ENCODE peak calls at places on chromosomes 2 and 18, in eight cellular contexts. One of them, this sample, is unnamed.

GRCh38 chr2:74845217-74845751 is 11.4 kb downstream of the HK2 start:
- DNase-seq in MM.1S: no peak
- DNase-seq in kidney epithelial cell: peak
- DNase-seq in choroid plexus epithelial cell: peak
- DNase-seq in gastrocnemius medialis: peak
- DNase-seq in endothelial cell: peak
- DNase-seq in astrocyte: peak
- DNase-seq in activated B cell treated with CpG ODN at 0.5 μM for 24 hours: no peak
- DNase-seq in this sample: no peak

GRCh38 chr2:220337611-220338440 is 710.4 kb downstream of the SLC4A3 start:
- DNase-seq in kidney epithelial cell: no peak
- DNase-seq in choroid plexus epithelial cell: no peak
- DNase-seq in astrocyte: no peak
- DNase-seq in endothelial cell: no peak
- DNase-seq in activated B cell treated with CpG ODN at 0.5 μM for 24 hours: no peak
- DNase-seq in gastrocnemius medialis: no peak
- DNase-seq in MM.1S: no peak
- DNase-seq in this sample: no peak

GRCh38 chr2:74009577-74009976 is 24.9 kb downstream of the TET3 start:
- DNase-seq in astrocyte: no peak
- DNase-seq in endothelial cell: no peak
- DNase-seq in gastrocnemius medialis: no peak
- DNase-seq in kidney epithelial cell: no peak
- DNase-seq in MM.1S: no peak
- DNase-seq in activated B cell treated with CpG ODN at 0.5 μM for 24 hours: no peak
- DNase-seq in choroid plexus epithelial cell: no peak
- DNase-seq in this sample: no peak

GRCh38 chr2:142857247-142858154 is 20.0 kb upstream of the KYNU start:
- DNase-seq in astrocyte: no peak
- DNase-seq in kidney epithelial cell: no peak
- DNase-seq in endothelial cell: no peak
- DNase-seq in activated B cell treated with CpG ODN at 0.5 μM for 24 hours: no peak
- DNase-seq in choroid plexus epithelial cell: peak
- DNase-seq in gastrocnemius medialis: no peak
- DNase-seq in MM.1S: no peak
- DNase-seq in this sample: no peak

GRCh38 chr2:219959471-219959870 is 332.0 kb downstream of the SLC4A3 start:
- DNase-seq in choroid plexus epithelial cell: no peak
- DNase-seq in kidney epithelial cell: no peak
- DNase-seq in endothelial cell: no peak
- DNase-seq in astrocyte: peak
- DNase-seq in activated B cell treated with CpG ODN at 0.5 μM for 24 hours: no peak
- DNase-seq in MM.1S: no peak
- DNase-seq in gastrocnemius medialis: no peak
- DNase-seq in this sample: no peak

GRCh38 chr2:65922030-65922429 is 489.6 kb upstream of the SPRED2 start:
- DNase-seq in choroid plexus epithelial cell: no peak
- DNase-seq in activated B cell treated with CpG ODN at 0.5 μM for 24 hours: no peak
- DNase-seq in kidney epithelial cell: no peak
- DNase-seq in endothelial cell: no peak
- DNase-seq in MM.1S: peak
- DNase-seq in astrocyte: no peak
- DNase-seq in gastrocnemius medialis: no peak
- DNase-seq in this sample: no peak

GRCh38 chr18:62258606-62259005 is 66.5 kb upstream of the TNFRSF11A start:
- DNase-seq in gastrocnemius medialis: no peak
- DNase-seq in choroid plexus epithelial cell: no peak
- DNase-seq in MM.1S: no peak
- DNase-seq in activated B cell treated with CpG ODN at 0.5 μM for 24 hours: no peak
- DNase-seq in kidney epithelial cell: no peak
- DNase-seq in endothelial cell: no peak
- DNase-seq in astrocyte: no peak
- DNase-seq in this sample: no peak

GRCh38 chr18:5431836-5432575 is 111.8 kb downstream of the EPB41L3 start:
- DNase-seq in activated B cell treated with CpG ODN at 0.5 μM for 24 hours: no peak
- DNase-seq in astrocyte: no peak
- DNase-seq in kidney epithelial cell: peak
- DNase-seq in gastrocnemius medialis: no peak
- DNase-seq in endothelial cell: no peak
- DNase-seq in choroid plexus epithelial cell: no peak
- DNase-seq in MM.1S: no peak
- DNase-seq in this sample: no peak

GRCh38 chr18:72742002-72742401 is 125.8 kb downstream of the NETO1 start:
- DNase-seq in activated B cell treated with CpG ODN at 0.5 μM for 24 hours: no peak
- DNase-seq in kidney epithelial cell: no peak
- DNase-seq in endothelial cell: no peak
- DNase-seq in choroid plexus epithelial cell: no peak
- DNase-seq in MM.1S: no peak
- DNase-seq in gastrocnemius medialis: no peak
- DNase-seq in astrocyte: no peak
- DNase-seq in this sample: no peak

GRCh38 chr2:108267117-108267516 is 21.6 kb upstream of the SULT1C2 start:
- DNase-seq in gastrocnemius medialis: no peak
- DNase-seq in astrocyte: peak
- DNase-seq in kidney epithelial cell: peak
- DNase-seq in activated B cell treated with CpG ODN at 0.5 μM for 24 hours: no peak
- DNase-seq in endothelial cell: no peak
- DNase-seq in MM.1S: no peak
- DNase-seq in choroid plexus epithelial cell: peak
- DNase-seq in this sample: no peak

GRCh38 chr18:8937695-8938094 is 164.8 kb upstream of the NDUFV2 start:
- DNase-seq in choroid plexus epithelial cell: no peak
- DNase-seq in MM.1S: no peak
- DNase-seq in endothelial cell: no peak
- DNase-seq in activated B cell treated with CpG ODN at 0.5 μM for 24 hours: no peak
- DNase-seq in gastrocnemius medialis: no peak
- DNase-seq in kidney epithelial cell: no peak
- DNase-seq in astrocyte: no peak
- DNase-seq in this sample: no peak

GRCh38 chr2:72980535-72981217 is 63.4 kb downstream of the EMX1 start:
- DNase-seq in gastrocnemius medialis: no peak
- DNase-seq in kidney epithelial cell: peak
- DNase-seq in MM.1S: no peak
- DNase-seq in endothelial cell: no peak
- DNase-seq in activated B cell treated with CpG ODN at 0.5 μM for 24 hours: no peak
- DNase-seq in astrocyte: peak
- DNase-seq in choroid plexus epithelial cell: no peak
- DNase-seq in this sample: no peak

GRCh38 chr2:203763425-203764272 is 57.2 kb downstream of the CD28 start:
- DNase-seq in choroid plexus epithelial cell: no peak
- DNase-seq in astrocyte: no peak
- DNase-seq in gastrocnemius medialis: no peak
- DNase-seq in kidney epithelial cell: no peak
- DNase-seq in MM.1S: no peak
- DNase-seq in activated B cell treated with CpG ODN at 0.5 μM for 24 hours: no peak
- DNase-seq in endothelial cell: no peak
- DNase-seq in this sample: no peak

GRCh38 chr2:47569658-47570398 is 166.9 kb downstream of the MSH2 start:
- DNase-seq in choroid plexus epithelial cell: peak
- DNase-seq in astrocyte: peak
- DNase-seq in kidney epithelial cell: no peak
- DNase-seq in gastrocnemius medialis: no peak
- DNase-seq in endothelial cell: peak
- DNase-seq in MM.1S: peak
- DNase-seq in activated B cell treated with CpG ODN at 0.5 μM for 24 hours: no peak
- DNase-seq in this sample: no peak

GRCh38 chr2:9654429-9655100 is 23.8 kb upstream of the YWHAQ start:
- DNase-seq in endothelial cell: no peak
- DNase-seq in kidney epithelial cell: no peak
- DNase-seq in activated B cell treated with CpG ODN at 0.5 μM for 24 hours: no peak
- DNase-seq in astrocyte: no peak
- DNase-seq in gastrocnemius medialis: no peak
- DNase-seq in MM.1S: no peak
- DNase-seq in choroid plexus epithelial cell: no peak
- DNase-seq in this sample: no peak

GRCh38 chr2:216339456-216340279 is 32.6 kb downstream of the MARCHF4 start:
- DNase-seq in endothelial cell: peak
- DNase-seq in choroid plexus epithelial cell: peak
- DNase-seq in MM.1S: no peak
- DNase-seq in kidney epithelial cell: no peak
- DNase-seq in gastrocnemius medialis: no peak
- DNase-seq in astrocyte: peak
- DNase-seq in activated B cell treated with CpG ODN at 0.5 μM for 24 hours: no peak
- DNase-seq in this sample: no peak

DNA sequence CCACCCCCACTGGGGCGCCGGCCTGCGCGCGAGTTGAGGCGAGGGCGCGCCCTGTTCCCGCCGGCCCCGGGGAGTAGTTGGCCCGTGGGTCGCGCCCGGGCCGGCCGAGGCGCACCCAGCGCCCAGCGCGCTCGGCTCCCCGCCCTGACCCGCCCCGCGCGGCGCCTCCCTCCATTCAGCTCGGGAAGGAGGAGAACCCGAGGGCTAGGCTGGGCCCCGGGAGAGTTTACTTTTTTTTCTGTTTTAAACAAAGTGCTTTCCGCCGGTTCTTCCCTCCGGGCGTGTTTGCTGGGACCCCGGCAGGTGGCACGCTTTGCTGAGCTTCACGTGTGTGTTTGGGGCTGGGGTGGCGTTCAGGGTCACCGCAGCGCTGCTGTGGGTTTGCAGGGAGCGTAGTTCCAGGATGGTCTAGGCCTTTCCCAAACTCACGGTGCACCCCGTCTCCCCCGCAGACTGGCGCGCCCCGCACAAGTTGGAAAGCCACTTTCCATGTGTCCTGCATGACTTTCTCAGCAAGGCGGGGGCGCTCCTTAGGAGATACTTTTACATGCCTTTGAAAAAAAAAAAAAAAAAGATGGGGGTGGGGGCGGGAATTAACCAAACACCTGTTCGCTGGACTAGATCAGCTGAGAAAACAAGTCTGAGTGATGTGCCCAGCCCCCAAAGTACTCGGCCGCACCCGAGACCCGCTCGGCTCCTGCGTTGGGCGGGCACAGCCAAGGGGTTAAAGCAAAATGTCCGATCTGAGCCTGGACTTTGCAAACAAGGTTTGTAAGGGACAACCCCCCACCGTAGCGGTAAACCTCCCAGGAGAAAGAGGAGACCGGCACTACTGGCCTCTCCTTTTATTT is 829 bp downstream of the ITGA6 start:
- DNase-seq in astrocyte: no peak
- DNase-seq in kidney epithelial cell: no peak
- DNase-seq in MM.1S: peak
- DNase-seq in activated B cell treated with CpG ODN at 0.5 μM for 24 hours: peak
- DNase-seq in endothelial cell: peak
- DNase-seq in gastrocnemius medialis: no peak
- DNase-seq in choroid plexus epithelial cell: no peak
- DNase-seq in this sample: peak
- TF ChIP-seq CTCF in astrocyte: no peak
- TF ChIP-seq CTCF in kidney epithelial cell: peak
- TF ChIP-seq CTCF in MM.1S: peak
- TF ChIP-seq CTCF in activated B cell treated with CpG ODN at 0.5 μM for 24 hours: no peak
- TF ChIP-seq CTCF in endothelial cell: no peak
- TF ChIP-seq CTCF in gastrocnemius medialis: no peak
- TF ChIP-seq CTCF in choroid plexus epithelial cell: no peak
- TF ChIP-seq CTCF in this sample: no peak

DNA sequence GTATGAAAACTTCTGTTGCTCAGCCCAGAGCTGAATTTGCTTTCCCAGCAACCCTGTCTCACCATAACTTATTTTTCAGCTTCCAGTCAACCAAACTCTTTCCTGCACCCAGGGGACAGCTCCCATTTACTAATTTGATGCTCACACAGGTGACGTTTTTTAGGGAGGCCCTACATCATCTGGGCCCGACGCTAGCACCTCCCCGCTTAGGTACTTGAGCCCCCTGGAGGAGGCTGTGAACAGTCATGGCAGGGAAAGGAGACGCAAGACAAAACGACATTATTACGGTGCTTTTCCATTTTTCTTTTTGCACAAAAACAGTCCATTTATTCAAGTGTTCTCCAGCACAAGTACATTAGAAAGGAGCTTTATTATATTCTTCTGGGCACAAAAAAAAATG is 59.2 kb upstream of the POMC start:
- DNase-seq in astrocyte: no peak
- DNase-seq in activated B cell treated with CpG ODN at 0.5 μM for 24 hours: no peak
- DNase-seq in gastrocnemius medialis: no peak
- DNase-seq in MM.1S: no peak
- DNase-seq in endothelial cell: no peak
- DNase-seq in kidney epithelial cell: no peak
- DNase-seq in choroid plexus epithelial cell: no peak
- DNase-seq in this sample: no peak
- TF ChIP-seq CTCF in astrocyte: no peak
- TF ChIP-seq CTCF in activated B cell treated with CpG ODN at 0.5 μM for 24 hours: no peak
- TF ChIP-seq CTCF in gastrocnemius medialis: no peak
- TF ChIP-seq CTCF in MM.1S: no peak
- TF ChIP-seq CTCF in endothelial cell: no peak
- TF ChIP-seq CTCF in kidney epithelial cell: no peak
- TF ChIP-seq CTCF in choroid plexus epithelial cell: no peak
- TF ChIP-seq CTCF in this sample: no peak

GRCh38 chr18:77203071-77203470 is 46.6 kb upstream of the GALR1 start:
- DNase-seq in gastrocnemius medialis: no peak
- DNase-seq in astrocyte: no peak
- DNase-seq in kidney epithelial cell: no peak
- DNase-seq in endothelial cell: peak
- DNase-seq in activated B cell treated with CpG ODN at 0.5 μM for 24 hours: no peak
- DNase-seq in choroid plexus epithelial cell: peak
- DNase-seq in MM.1S: no peak
- DNase-seq in this sample: no peak
- TF ChIP-seq CTCF in gastrocnemius medialis: no peak
- TF ChIP-seq CTCF in astrocyte: no peak
- TF ChIP-seq CTCF in kidney epithelial cell: no peak
- TF ChIP-seq CTCF in endothelial cell: no peak
- TF ChIP-seq CTCF in activated B cell treated with CpG ODN at 0.5 μM for 24 hours: no peak
- TF ChIP-seq CTCF in choroid plexus epithelial cell: no peak
- TF ChIP-seq CTCF in MM.1S: no peak
- TF ChIP-seq CTCF in this sample: no peak

GRCh38 chr18:67818432-67818831 is 301.9 kb upstream of the DSEL start:
- DNase-seq in endothelial cell: no peak
- DNase-seq in astrocyte: no peak
- DNase-seq in kidney epithelial cell: no peak
- DNase-seq in gastrocnemius medialis: no peak
- DNase-seq in choroid plexus epithelial cell: no peak
- DNase-seq in activated B cell treated with CpG ODN at 0.5 μM for 24 hours: no peak
- DNase-seq in MM.1S: no peak
- DNase-seq in this sample: no peak
- TF ChIP-seq CTCF in endothelial cell: no peak
- TF ChIP-seq CTCF in astrocyte: no peak
- TF ChIP-seq CTCF in kidney epithelial cell: no peak
- TF ChIP-seq CTCF in gastrocnemius medialis: no peak
- TF ChIP-seq CTCF in choroid plexus epithelial cell: no peak
- TF ChIP-seq CTCF in activated B cell treated with CpG ODN at 0.5 μM for 24 hours: no peak
- TF ChIP-seq CTCF in MM.1S: no peak
- TF ChIP-seq CTCF in this sample: no peak

This sample was measured in natural killer cell.